ENCODE peak calls at places on chromosomes 5 and 9, in nine cellular contexts. N is NB4; V is AG10803; B is left ventricle myocardium superior; A is stimulated activated CD8-positive, alpha-beta memory T cell treated with anti-CD3 and anti-CD28 coated beads, Interleukin-2, amount 100 ng/mL, for 1 hour; Z is right atrium auricular region; G is stimulated activated CD4-positive, alpha-beta T cell treated with anti-CD3 and anti-CD28 coated beads, Interleukin-4, amount 100 ng/mL, for 4 hours; T is ACHN; K is NAMALWA. W is an unnamed sample.
A peak's percentile ranks its signal among the peaks of the same experiment; 100 is the strongest.

GRCh38 chr9:127360829-127361228 is 36.1 kb upstream of the SLC2A8 start:
- DNase-seq in N (peak; percentile 56), V (no peak), B (no peak), A (no peak), Z (no peak), G (no peak), T (peak; percentile 28), K (no peak), W (peak; percentile 44)

GRCh38 chr5:76583163-76584047 is 39.8 kb downstream of the F2RL2 start:
- DNase-seq in N (peak; percentile 27), V (peak; percentile 15), B (no peak), A (no peak), Z (no peak), G (no peak), T (peak; percentile 6), K (peak; percentile 20), W (peak; percentile 8)

GRCh38 chr5:149056611-149057165 is 6.2 kb downstream of the SH3TC2 start:
- DNase-seq in N (no peak), V (peak; percentile 34), B (no peak), A (no peak), Z (no peak), G (no peak), T (no peak), K (no peak), W (no peak)

GRCh38 chr5:158910782-158911692 is 188.7 kb downstream of the EBF1 start:
- DNase-seq in N (no peak), V (peak; percentile 29), B (no peak), A (no peak), Z (no peak), G (no peak), T (no peak), K (no peak), W (peak; percentile 44)

GRCh38 chr5:39167141-39167972 is 52.0 kb downstream of the FYB1 start:
- DNase-seq in N (no peak), V (peak; percentile 33), B (no peak), A (no peak), Z (no peak), G (no peak), T (no peak), K (no peak), W (no peak)

GRCh38 chr9:94837404-94837803 is 110.9 kb downstream of the AOPEP start:
- DNase-seq in N (no peak), V (no peak), B (no peak), A (no peak), Z (no peak), G (no peak), T (no peak), K (no peak), W (no peak)

GRCh38 chr9:115880221-115880620 is 273.4 kb upstream of the PAPPA start:
- DNase-seq in N (no peak), V (peak; percentile 24), B (no peak), A (no peak), Z (no peak), G (no peak), T (no peak), K (no peak), W (no peak)

GRCh38 chr9:70479880-70480291 is 65.4 kb upstream of the KLF9 start:
- DNase-seq in N (no peak), V (peak; percentile 73), B (peak; percentile 51), A (no peak), Z (no peak), G (no peak), T (no peak), K (no peak), W (peak; percentile 43)

GRCh38 chr5:154923441-154924430 is 14.3 kb downstream of the GEMIN5 start:
- DNase-seq in N (no peak), V (peak; percentile 89), B (no peak), A (no peak), Z (no peak), G (no peak), T (no peak), K (no peak), W (no peak)

GRCh38 chr5:10599828-10600227 is 36.0 kb downstream of the ANKRD33B start:
- DNase-seq in N (no peak), V (peak; percentile 59), B (no peak), A (no peak), Z (no peak), G (no peak), T (peak; percentile 69), K (no peak), W (peak; percentile 78)

GRCh38 chr5:34686762-34687268 is 30.7 kb downstream of the RAI14 start:
- DNase-seq in N (peak; percentile 50), V (peak; percentile 90), B (peak; percentile 67), A (no peak), Z (peak; percentile 90), G (no peak), T (peak; percentile 97), K (no peak), W (peak; percentile 67)

GRCh38 chr9:107866912-107867311 is 377.3 kb upstream of the KLF4 start:
- DNase-seq in N (peak; percentile 89), V (peak; percentile 63), B (no peak), A (no peak), Z (no peak), G (no peak), T (peak; percentile 10), K (no peak), W (peak; percentile 4)